ENCODE peak calls at places on chromosome 3, in five cellular contexts. One of them, this sample, is unnamed.

GRCh38 chr3:12303532-12303931 is 14.7 kb downstream of the PPARG start:
- DNase-seq in stomach: no peak
- DNase-seq in body of pancreas: no peak
- DNase-seq in IMR-90: peak
- DNase-seq in spleen: no peak
- DNase-seq in this sample: no peak

GRCh38 chr3:43997788-43998373 is 243.8 kb upstream of the TOPAZ1 start:
- DNase-seq in stomach: no peak
- DNase-seq in body of pancreas: no peak
- DNase-seq in IMR-90: no peak
- DNase-seq in spleen: no peak
- DNase-seq in this sample: no peak

GRCh38 chr3:126926684-126927404 is 56.1 kb upstream of the PLXNA1 start:
- DNase-seq in stomach: no peak
- DNase-seq in body of pancreas: peak
- DNase-seq in IMR-90: peak
- DNase-seq in spleen: peak
- DNase-seq in this sample: peak

GRCh38 chr3:134104031-134104430 is 74.3 kb upstream of the SLCO2A1 start:
- DNase-seq in stomach: no peak
- DNase-seq in body of pancreas: no peak
- DNase-seq in IMR-90: peak
- DNase-seq in spleen: no peak
- DNase-seq in this sample: no peak

GRCh38 chr3:100403956-100404548 is 2.7 kb downstream of the LNP1 start:
- DNase-seq in stomach: no peak
- DNase-seq in body of pancreas: no peak
- DNase-seq in IMR-90: no peak
- DNase-seq in spleen: no peak
- DNase-seq in this sample: no peak

GRCh38 chr3:195517030-195517429 is 26.1 kb downstream of the PPP1R2 start:
- DNase-seq in stomach: no peak
- DNase-seq in body of pancreas: no peak
- DNase-seq in IMR-90: no peak
- DNase-seq in spleen: no peak
- DNase-seq in this sample: no peak

GRCh38 chr3:44893097-44893496 is 18.7 kb downstream of the TGM4 start:
- DNase-seq in stomach: no peak
- DNase-seq in body of pancreas: no peak
- DNase-seq in IMR-90: peak
- DNase-seq in spleen: no peak
- DNase-seq in this sample: no peak

GRCh38 chr3:37852097-37852496 is 9.6 kb upstream of the CTDSPL start:
- DNase-seq in stomach: no peak
- DNase-seq in body of pancreas: no peak
- DNase-seq in IMR-90: peak
- DNase-seq in spleen: peak
- DNase-seq in this sample: no peak

GRCh38 chr3:194261581-194262063 is 89.5 kb downstream of the CPN2 start:
- DNase-seq in stomach: peak
- DNase-seq in body of pancreas: peak
- DNase-seq in IMR-90: no peak
- DNase-seq in spleen: no peak
- DNase-seq in this sample: no peak

GRCh38 chr3:157532529-157533297 is 29.5 kb upstream of the VEPH1 start:
- DNase-seq in stomach: no peak
- DNase-seq in body of pancreas: peak
- DNase-seq in IMR-90: peak
- DNase-seq in spleen: no peak
- DNase-seq in this sample: no peak

GRCh38 chr3:99578339-99578970 is 59.9 kb upstream of the COL8A1 start:
- DNase-seq in stomach: no peak
- DNase-seq in body of pancreas: no peak
- DNase-seq in IMR-90: peak
- DNase-seq in spleen: no peak
- DNase-seq in this sample: no peak

GRCh38 chr3:150216041-150216811 is 191.9 kb upstream of the TSC22D2 start:
- DNase-seq in stomach: no peak
- DNase-seq in body of pancreas: no peak
- DNase-seq in IMR-90: peak
- DNase-seq in spleen: no peak
- DNase-seq in this sample: peak

GRCh38 chr3:151345854-151346253 is 16.5 kb upstream of the P2RY13 start:
- DNase-seq in stomach: no peak
- DNase-seq in body of pancreas: peak
- DNase-seq in IMR-90: peak
- DNase-seq in spleen: no peak
- DNase-seq in this sample: peak

GRCh38 chr3:185696039-185696438 is 109.9 kb downstream of the SENP2 start:
- DNase-seq in stomach: no peak
- DNase-seq in body of pancreas: no peak
- DNase-seq in IMR-90: no peak
- DNase-seq in spleen: no peak
- DNase-seq in this sample: no peak

GRCh38 chr3:161700998-161701397 is 204.4 kb downstream of the OTOL1 start:
- DNase-seq in stomach: no peak
- DNase-seq in body of pancreas: no peak
- DNase-seq in IMR-90: no peak
- DNase-seq in spleen: no peak
- DNase-seq in this sample: no peak

GRCh38 chr3:141312359-141313090 is 55.8 kb upstream of the ZBTB38 start:
- DNase-seq in stomach: no peak
- DNase-seq in body of pancreas: no peak
- DNase-seq in IMR-90: no peak
- DNase-seq in spleen: no peak
- DNase-seq in this sample: no peak

GRCh38 chr3:9175421-9175820 is 74.0 kb downstream of the SRGAP3 start:
- DNase-seq in stomach: peak
- DNase-seq in body of pancreas: peak
- DNase-seq in IMR-90: no peak
- DNase-seq in spleen: no peak
- DNase-seq in this sample: no peak

GRCh38 chr3:46549408-46549904 is 16.6 kb downstream of the LRRC2 start:
- DNase-seq in stomach: no peak
- DNase-seq in body of pancreas: no peak
- DNase-seq in IMR-90: no peak
- DNase-seq in spleen: no peak
- DNase-seq in this sample: no peak

GRCh38 chr3:175179055-175179454 is 319.9 kb downstream of the NAALADL2 start:
- DNase-seq in stomach: no peak
- DNase-seq in body of pancreas: no peak
- DNase-seq in IMR-90: peak
- DNase-seq in spleen: no peak
- DNase-seq in this sample: no peak

GRCh38 chr3:101884776-101885175 is 35.5 kb downstream of the NFKBIZ start:
- DNase-seq in stomach: no peak
- DNase-seq in body of pancreas: no peak
- DNase-seq in IMR-90: no peak
- DNase-seq in spleen: no peak
- DNase-seq in this sample: no peak

GRCh38 chr3:42705039-42705767 is 2.6 kb upstream of the HHATL start:
- DNase-seq in stomach: peak
- DNase-seq in body of pancreas: no peak
- DNase-seq in IMR-90: no peak
- DNase-seq in spleen: no peak
- DNase-seq in this sample: no peak

GRCh38 chr3:129528589-129529100 is at the start of gene RHO:
- DNase-seq in stomach: no peak
- DNase-seq in body of pancreas: no peak
- DNase-seq in IMR-90: no peak
- DNase-seq in spleen: peak
- DNase-seq in this sample: no peak

GRCh38 chr3:129524081-129524480 is 4.4 kb upstream of the RHO start:
- DNase-seq in stomach: no peak
- DNase-seq in body of pancreas: no peak
- DNase-seq in IMR-90: no peak
- DNase-seq in spleen: no peak
- DNase-seq in this sample: no peak

GRCh38 chr3:129525341-129525968 is 3.0 kb upstream of the RHO start:
- DNase-seq in stomach: no peak
- DNase-seq in body of pancreas: no peak
- DNase-seq in IMR-90: peak
- DNase-seq in spleen: peak
- DNase-seq in this sample: no peak

GRCh38 chr3:129527262-129527661 is 1.2 kb upstream of the RHO start:
- DNase-seq in stomach: no peak
- DNase-seq in body of pancreas: no peak
- DNase-seq in IMR-90: no peak
- DNase-seq in spleen: peak
- DNase-seq in this sample: no peak

GRCh38 chr3:129526121-129526900 is 2.1 kb upstream of the RHO start:
- DNase-seq in stomach: no peak
- DNase-seq in body of pancreas: peak
- DNase-seq in IMR-90: peak
- DNase-seq in spleen: no peak
- DNase-seq in this sample: no peak
- TF ChIP-seq POLR2A in stomach: no peak
- TF ChIP-seq POLR2A in body of pancreas: no peak
- TF ChIP-seq POLR2A in IMR-90: no peak
- TF ChIP-seq POLR2A in spleen: no peak
- TF ChIP-seq POLR2A in this sample: no peak

GRCh38 chr3:50608278-50608677 is 3.3 kb downstream of the CISH start:
- DNase-seq in stomach: no peak
- DNase-seq in body of pancreas: no peak
- DNase-seq in IMR-90: no peak
- DNase-seq in spleen: no peak
- DNase-seq in this sample: no peak

GRCh38 chr3:50609071-50609742 is 2.4 kb downstream of the CISH start:
- DNase-seq in stomach: no peak
- DNase-seq in body of pancreas: no peak
- DNase-seq in IMR-90: no peak
- DNase-seq in spleen: no peak
- DNase-seq in this sample: no peak

GRCh38 chr3:50605901-50606326 is 5.7 kb downstream of the CISH start:
- DNase-seq in stomach: no peak
- DNase-seq in body of pancreas: peak
- DNase-seq in IMR-90: no peak
- DNase-seq in spleen: no peak
- DNase-seq in this sample: no peak

GRCh38 chr3:50606596-50606995 is 5.0 kb downstream of the CISH start:
- DNase-seq in stomach: no peak
- DNase-seq in body of pancreas: no peak
- DNase-seq in IMR-90: no peak
- DNase-seq in spleen: no peak
- DNase-seq in this sample: no peak

DNA sequence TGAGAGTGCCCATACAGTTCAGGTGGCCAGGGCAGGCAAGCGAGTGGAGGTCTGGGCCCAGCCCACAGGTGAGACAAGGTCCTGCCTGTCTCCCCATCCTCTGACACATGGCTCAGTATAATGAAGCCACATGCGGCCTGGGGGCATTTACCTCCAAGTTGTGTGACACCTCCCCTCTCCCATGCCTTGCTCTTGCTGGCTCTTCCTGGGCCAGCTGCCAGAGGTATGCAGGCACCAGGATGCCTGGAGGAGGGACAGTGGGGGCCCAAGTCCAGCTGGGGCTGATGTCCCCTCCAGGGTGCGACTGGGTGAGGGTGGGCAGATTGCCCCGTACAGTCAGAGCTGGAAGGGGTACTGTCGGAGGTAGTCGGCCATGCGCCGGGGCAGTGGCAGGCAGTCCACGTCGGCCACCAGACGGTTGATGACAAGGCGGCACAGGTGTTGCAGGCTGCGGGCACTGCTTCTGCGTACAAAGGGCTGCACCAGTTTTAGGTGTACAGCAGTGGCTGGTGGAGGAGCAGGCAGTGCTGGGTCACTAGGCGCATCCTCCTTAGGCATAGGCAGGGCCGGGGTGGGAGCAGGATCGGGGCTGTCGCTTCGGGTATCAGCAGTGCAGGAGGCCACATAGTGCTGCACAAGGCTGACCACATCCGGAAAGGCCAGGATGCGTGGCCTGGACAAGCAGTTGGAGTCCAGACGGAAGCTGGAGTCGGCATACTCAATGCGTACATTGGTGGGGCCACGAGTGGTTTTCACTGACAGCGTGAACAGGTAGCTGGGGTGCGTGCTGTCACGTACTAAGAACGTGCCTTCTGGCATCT is 4.1 kb downstream of the CISH start:
- DNase-seq in stomach: no peak
- DNase-seq in body of pancreas: no peak
- DNase-seq in IMR-90: no peak
- DNase-seq in spleen: no peak
- DNase-seq in this sample: no peak
- H3K27ac ChIP-seq in stomach: peak
- H3K27ac ChIP-seq in body of pancreas: peak
- H3K27ac ChIP-seq in IMR-90: no peak
- H3K27ac ChIP-seq in spleen: no peak
- H3K27ac ChIP-seq in this sample: no peak

DNA sequence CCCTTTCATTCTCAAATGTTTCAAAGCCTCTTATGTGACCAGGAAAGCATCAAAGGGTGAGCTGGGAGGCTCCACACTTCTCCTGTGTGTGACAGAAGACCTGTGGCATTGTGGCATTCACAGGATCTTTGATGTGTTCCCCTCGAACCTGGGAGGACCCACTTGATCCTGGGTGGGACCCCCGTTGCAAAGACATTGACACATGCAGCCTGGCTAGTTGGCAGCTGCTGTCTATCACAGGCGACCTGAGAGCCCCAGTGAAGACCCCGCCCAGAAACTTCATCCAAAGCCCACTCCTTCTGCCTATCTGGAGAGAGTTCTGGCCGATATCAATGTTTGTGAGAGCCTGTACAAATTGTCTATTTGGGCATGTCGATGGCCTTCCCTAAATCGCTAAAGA is 140.4 kb upstream of the ATP2B2 start:
- DNase-seq in stomach: no peak
- DNase-seq in body of pancreas: no peak
- DNase-seq in IMR-90: no peak
- DNase-seq in spleen: peak
- DNase-seq in this sample: no peak
- TF ChIP-seq CTCF in stomach: no peak
- TF ChIP-seq CTCF in body of pancreas: no peak
- TF ChIP-seq CTCF in IMR-90: no peak
- TF ChIP-seq CTCF in spleen: no peak
- TF ChIP-seq CTCF in this sample: no peak

DNA sequence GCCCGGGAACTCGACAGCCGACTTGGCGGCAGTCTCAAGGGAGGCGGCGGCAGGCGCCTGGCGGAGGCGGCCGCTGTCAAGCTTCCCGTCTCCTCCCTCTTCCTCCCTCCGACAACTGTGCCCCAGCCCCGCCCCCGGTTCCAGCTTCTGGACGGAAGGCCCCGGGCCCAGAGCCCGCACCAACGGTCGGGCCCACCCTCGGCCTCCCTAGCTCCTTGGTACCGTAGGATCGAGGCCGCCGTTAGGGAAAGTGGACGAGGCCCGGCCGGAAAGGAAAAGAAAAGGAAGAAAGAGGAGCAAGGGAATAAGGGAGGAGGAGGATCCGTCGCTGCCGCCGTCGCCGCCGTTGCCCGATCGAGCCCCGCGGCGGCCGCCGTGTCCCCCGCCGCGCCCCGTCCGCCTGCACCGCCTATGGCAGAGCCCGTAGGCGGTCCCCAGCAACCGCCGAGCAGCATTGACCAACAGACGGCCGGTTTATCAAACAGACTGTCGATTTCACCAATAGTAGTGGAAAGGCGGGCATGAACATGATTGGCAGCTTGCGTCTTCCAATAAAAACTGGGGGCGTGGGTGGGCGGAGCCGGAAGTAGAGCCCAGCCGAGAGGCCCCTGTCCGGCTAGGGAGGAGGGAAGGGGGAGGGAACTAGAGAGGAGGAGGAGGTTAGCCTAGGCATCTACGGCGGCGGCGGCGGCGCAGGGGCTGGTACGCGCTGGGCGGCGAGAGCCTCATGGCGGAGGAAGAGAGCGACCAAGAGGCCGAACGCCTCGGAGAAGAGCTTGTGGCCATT is at the start of the genes CGGBP1 and ZNF654:
- DNase-seq in stomach: peak
- DNase-seq in body of pancreas: peak
- DNase-seq in IMR-90: peak
- DNase-seq in spleen: peak
- DNase-seq in this sample: peak
- TF ChIP-seq POLR2A in stomach: no peak
- TF ChIP-seq POLR2A in body of pancreas: peak
- TF ChIP-seq POLR2A in IMR-90: peak
- TF ChIP-seq POLR2A in spleen: peak
- TF ChIP-seq POLR2A in this sample: peak